ENCODE peak calls at places on chromosomes 16 and 17, in nine cellular contexts. W is activated CD4-positive, alpha-beta T cell treated with anti-CD3 and anti-CD28 coated beads, Interleukin-2, amount 10 ng/mL, durations not matched to agents 7 days and 5 days; V is activated naive CD4-positive, alpha-beta T cell treated with Interleukin-2 at 50 U/mL for 16 hours; I is activated naive CD8-positive, alpha-beta T cell treated with anti-CD3 and anti-CD28 coated beads, Interleukin-2, amount 50 U/mL, for 16 hours; N is neural progenitor cell; S is LoVo; R is AG20443; X is heart right ventricle; L is NCI-H2171 treated with DMSO at 0.1 percent for 48 hours. T is an unnamed sample.

GRCh38 chr17:3569534-3570137 is 12.0 kb upstream of the TRPV3 start:
- DNase-seq in W (no peak), V (no peak), I (no peak), N (no peak), S (no peak), R (no peak), X (no peak), L (no peak), T (no peak)

GRCh38 chr17:58245428-58246103 is 7.2 kb downstream of the LPO start:
- DNase-seq in W (no peak), V (no peak), I (no peak), N (no peak), S (no peak), R (no peak), X (no peak), L (no peak), T (no peak)

GRCh38 chr17:75625813-75626486 is 7.3 kb upstream of the SMIM5 start:
- DNase-seq in W (peak; percentile 33), V (no peak), I (no peak), N (peak; percentile 78), S (no peak), R (peak; percentile 61), X (no peak), L (peak; percentile 48), T (no peak)

GRCh38 chr16:4048481-4048880 is 67.8 kb downstream of the ADCY9 start:
- DNase-seq in W (no peak), V (no peak), I (no peak), N (no peak), S (no peak), R (no peak), X (no peak), L (no peak), T (peak; percentile 51)

GRCh38 chr17:44083250-44083849 is 12.8 kb downstream of the G6PC3 start:
- DNase-seq in W (no peak), V (no peak), I (no peak), N (no peak), S (no peak), R (no peak), X (no peak), L (no peak), T (no peak)

GRCh38 chr16:30808163-30808562 is 21.2 kb upstream of the ZNF629 start:
- DNase-seq in W (no peak), V (no peak), I (no peak), N (no peak), S (no peak), R (no peak), X (no peak), L (no peak), T (no peak)

GRCh38 chr17:50264263-50265113 is 9.8 kb upstream of the TMEM92 start:
- DNase-seq in W (no peak), V (no peak), I (no peak), N (peak; percentile 52), S (no peak), R (peak; percentile 83), X (no peak), L (peak; percentile 65), T (peak; percentile 88)

GRCh38 chr16:75234856-75235696 is 16.3 kb downstream of the CTRB1 start:
- DNase-seq in W (no peak), V (no peak), I (no peak), N (no peak), S (no peak), R (no peak), X (no peak), L (no peak), T (no peak)

GRCh38 chr17:68200689-68201424 is 47.0 kb upstream of the AMZ2 start:
- DNase-seq in W (peak; percentile 80), V (peak; percentile 80), I (peak; percentile 52), N (peak; percentile 91), S (peak; percentile 73), R (peak; percentile 77), X (peak; percentile 68), L (peak; percentile 80), T (no peak)

GRCh38 chr16:84308120-84308519 is 13.4 kb downstream of the WFDC1 start:
- DNase-seq in W (no peak), V (no peak), I (no peak), N (peak; percentile 88), S (no peak), R (peak; percentile 69), X (peak; percentile 34), L (peak; percentile 33), T (no peak)

GRCh38 chr17:30526401-30526800 is 49.2 kb downstream of the GOSR1 start:
- DNase-seq in W (no peak), V (no peak), I (no peak), N (no peak), S (no peak), R (no peak), X (no peak), L (no peak), T (no peak)

GRCh38 chr17:63516910-63517824 is 6.0 kb upstream of the KCNH6 start:
- DNase-seq in W (no peak), V (peak; percentile 55), I (no peak), N (no peak), S (peak; percentile 32), R (peak; percentile 38), X (no peak), L (no peak), T (no peak)

GRCh38 chr17:20073056-20073979 is 64.2 kb downstream of the SPECC1 start:
- DNase-seq in W (peak; percentile 56), V (peak; percentile 19), I (no peak), N (no peak), S (no peak), R (peak; percentile 62), X (peak; percentile 65), L (no peak), T (no peak)

GRCh38 chr17:35568561-35568960 is 7.9 kb upstream of the SLFN14 start:
- DNase-seq in W (peak; percentile 43), V (peak; percentile 60), I (peak; percentile 28), N (peak; percentile 35), S (peak; percentile 31), R (peak; percentile 61), X (no peak), L (no peak), T (no peak)

GRCh38 chr17:28726396-28726911 is 421 bp upstream of the TLCD1 start:
- DNase-seq in W (peak; percentile 66), V (peak; percentile 83), I (peak; percentile 48), N (peak; percentile 90), S (peak; percentile 77), R (no peak), X (peak; percentile 44), L (peak; percentile 73), T (no peak)

T was measured in mesenteric fat pad.